ENCODE peak calls at places on chromosomes 3 and 15, in eight cellular contexts. M, R, T, D, A, Y, O and F are unnamed samples.

GRCh38 chr3:29281265-29282228 is 676 bp downstream of the RBMS3 start:
- DNase-seq in M (peak), R (no peak), T (no peak), D (no peak), A (peak), Y (no peak), O (peak), F (no peak)

GRCh38 chr15:74127954-74128784 is 2.2 kb upstream of the ISLR2 start:
- DNase-seq in M (no peak), R (peak), T (no peak), D (no peak), A (no peak), Y (no peak), O (no peak), F (no peak)

GRCh38 chr15:63597033-63597790 is at the start of gene FBXL22:
- DNase-seq in M (peak), R (no peak), T (peak), D (peak), A (no peak), Y (no peak), O (peak), F (no peak)

GRCh38 chr3:24683511-24684384 is 189.1 kb upstream of the THRB start:
- DNase-seq in M (peak), R (no peak), T (peak), D (no peak), A (peak), Y (no peak), O (peak), F (no peak)

GRCh38 chr3:125185758-125186245 is 26.7 kb downstream of the SLC12A8 start:
- DNase-seq in M (no peak), R (no peak), T (no peak), D (no peak), A (no peak), Y (no peak), O (no peak), F (no peak)

GRCh38 chr15:56272474-56272873 is 28.8 kb upstream of the RFX7 start:
- DNase-seq in M (no peak), R (no peak), T (no peak), D (no peak), A (no peak), Y (no peak), O (no peak), F (no peak)

GRCh38 chr15:39013262-39013661 is 448.6 kb upstream of the RASGRP1 start:
- DNase-seq in M (no peak), R (no peak), T (no peak), D (no peak), A (no peak), Y (no peak), O (no peak), F (no peak)

GRCh38 chr15:92343869-92344643 is 49.6 kb upstream of the ST8SIA2 start:
- DNase-seq in M (no peak), R (no peak), T (no peak), D (no peak), A (peak), Y (no peak), O (no peak), F (no peak)

GRCh38 chr3:139111392-139112229 is 66.9 kb upstream of the PRR23C start:
- DNase-seq in M (peak), R (no peak), T (peak), D (peak), A (peak), Y (peak), O (peak), F (peak)

GRCh38 chr15:50519740-50520425 is 26.6 kb downstream of the USP50 start:
- DNase-seq in M (peak), R (no peak), T (no peak), D (no peak), A (no peak), Y (no peak), O (no peak), F (no peak)

GRCh38 chr15:52735231-52736089 is 54.7 kb downstream of the ONECUT1 start:
- DNase-seq in M (peak), R (no peak), T (peak), D (no peak), A (peak), Y (no peak), O (peak), F (peak)

GRCh38 chr3:188974856-188975611 is 196.7 kb upstream of the TPRG1 start:
- DNase-seq in M (peak), R (no peak), T (no peak), D (no peak), A (no peak), Y (no peak), O (peak), F (no peak)

DNA sequence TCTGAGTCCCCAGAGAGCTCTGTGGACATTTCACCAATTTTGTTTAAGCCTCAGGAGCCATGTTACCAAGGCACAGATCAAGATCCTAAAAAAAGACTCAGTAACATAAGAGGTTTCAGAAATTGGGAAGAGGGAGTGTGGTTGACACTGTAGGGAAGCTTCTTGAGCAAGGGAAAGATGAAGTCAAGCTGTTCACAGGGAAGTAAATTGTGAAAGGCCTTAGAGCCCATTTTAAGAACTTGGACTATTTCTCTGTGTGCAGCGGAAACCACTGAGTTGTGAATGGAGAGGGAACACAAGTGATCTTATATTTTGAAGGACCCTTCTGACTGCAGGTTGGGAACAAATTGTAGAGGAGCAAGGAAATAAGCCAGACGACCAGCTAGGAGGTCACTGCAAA is 18.7 kb downstream of the BCL2A1 start:
- DNase-seq in M (no peak), R (no peak), T (no peak), D (no peak), A (no peak), Y (no peak), O (no peak), F (no peak)
- H3K27ac ChIP-seq in M (no peak), R (peak), T (no peak), D (peak), A (no peak), Y (no peak), O (no peak), F (no peak)

GRCh38 chr3:186108106-186108940 is 566 bp downstream of the ETV5 start:
- DNase-seq in M (peak), R (peak), T (no peak), D (peak), A (peak), Y (peak), O (peak), F (no peak)
- H3K27ac ChIP-seq in M (peak), R (peak), T (peak), D (peak), A (peak), Y (peak), O (peak), F (no peak)

DNA sequence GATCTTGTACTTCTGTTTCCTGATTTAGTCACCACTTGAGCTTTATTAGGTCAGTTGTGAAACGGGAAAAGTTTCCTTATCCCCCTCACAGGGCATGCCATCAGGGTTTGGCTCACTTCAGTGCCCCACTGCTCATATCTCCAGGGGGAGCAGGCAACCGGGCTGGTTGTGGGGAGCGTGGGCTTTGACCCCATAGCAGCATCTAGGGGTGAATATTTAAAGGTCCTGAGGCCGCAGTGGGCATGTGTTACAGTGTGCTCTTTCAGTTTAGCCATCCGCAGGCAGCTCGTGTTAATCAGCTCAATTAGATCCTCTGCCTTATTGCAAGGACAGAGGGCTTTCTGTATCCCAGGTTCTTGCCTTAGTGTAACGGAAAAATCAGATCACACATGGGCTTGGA is 71.9 kb downstream of the MRPL46 start:
- DNase-seq in M (no peak), R (no peak), T (no peak), D (no peak), A (no peak), Y (peak), O (no peak), F (no peak)
- H3K27ac ChIP-seq in M (no peak), R (no peak), T (peak), D (no peak), A (no peak), Y (peak), O (no peak), F (no peak)

DNA sequence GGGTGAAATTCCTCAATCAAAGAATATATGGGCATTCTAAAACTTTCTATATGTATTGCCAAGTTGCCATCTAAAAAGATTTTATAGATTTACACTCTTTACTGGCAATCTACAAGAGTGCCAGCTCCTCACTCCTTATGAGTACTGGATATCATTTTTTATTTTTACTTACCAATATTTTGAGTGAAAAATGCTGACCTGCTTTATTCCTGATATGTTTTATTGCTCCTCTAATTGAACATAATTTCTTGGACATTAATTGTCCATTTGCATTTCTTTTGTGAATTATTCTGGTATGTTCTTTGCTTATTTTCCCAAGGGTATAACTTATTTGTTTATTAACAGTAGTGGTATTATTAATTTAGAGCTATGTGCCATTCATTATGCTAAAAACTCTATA is 96.8 kb downstream of the ECT2 start:
- DNase-seq in M (no peak), R (no peak), T (no peak), D (no peak), A (no peak), Y (no peak), O (no peak), F (no peak)
- H3K27ac ChIP-seq in M (no peak), R (no peak), T (no peak), D (no peak), A (no peak), Y (no peak), O (no peak), F (no peak)

DNA sequence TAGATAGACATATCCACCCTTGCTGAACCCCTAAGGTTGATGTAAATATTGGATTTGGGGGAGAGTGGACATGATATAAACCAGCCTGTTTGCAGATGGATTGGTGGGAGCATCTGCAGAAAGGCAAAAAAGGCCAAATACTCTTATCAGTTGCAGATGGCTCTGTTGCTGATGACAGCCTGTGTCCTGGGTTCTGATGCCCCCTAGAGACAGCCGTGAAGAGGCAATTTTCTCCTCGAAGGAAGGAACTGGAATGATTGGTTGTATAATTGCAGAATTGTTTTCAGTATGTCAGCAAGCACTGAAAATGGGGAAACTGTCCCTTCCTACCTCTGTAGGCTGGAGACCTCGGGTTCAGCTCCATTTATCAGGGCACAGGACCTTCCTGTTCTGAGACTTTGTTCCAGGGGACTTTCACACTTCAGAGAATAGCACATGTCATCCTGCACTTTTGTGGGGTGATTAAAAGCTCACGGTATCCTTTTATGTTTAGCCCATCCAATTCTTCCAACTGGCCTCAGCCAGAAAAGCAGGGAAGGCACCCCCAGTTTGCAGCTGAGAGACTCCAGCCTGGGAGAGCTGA is 103.0 kb downstream of the PGPEP1L start:
- DNase-seq in M (peak), R (no peak), T (peak), D (no peak), A (no peak), Y (no peak), O (peak), F (no peak)
- H3K27ac ChIP-seq in M (no peak), R (peak), T (no peak), D (no peak), A (no peak), Y (no peak), O (peak), F (no peak)

DNA sequence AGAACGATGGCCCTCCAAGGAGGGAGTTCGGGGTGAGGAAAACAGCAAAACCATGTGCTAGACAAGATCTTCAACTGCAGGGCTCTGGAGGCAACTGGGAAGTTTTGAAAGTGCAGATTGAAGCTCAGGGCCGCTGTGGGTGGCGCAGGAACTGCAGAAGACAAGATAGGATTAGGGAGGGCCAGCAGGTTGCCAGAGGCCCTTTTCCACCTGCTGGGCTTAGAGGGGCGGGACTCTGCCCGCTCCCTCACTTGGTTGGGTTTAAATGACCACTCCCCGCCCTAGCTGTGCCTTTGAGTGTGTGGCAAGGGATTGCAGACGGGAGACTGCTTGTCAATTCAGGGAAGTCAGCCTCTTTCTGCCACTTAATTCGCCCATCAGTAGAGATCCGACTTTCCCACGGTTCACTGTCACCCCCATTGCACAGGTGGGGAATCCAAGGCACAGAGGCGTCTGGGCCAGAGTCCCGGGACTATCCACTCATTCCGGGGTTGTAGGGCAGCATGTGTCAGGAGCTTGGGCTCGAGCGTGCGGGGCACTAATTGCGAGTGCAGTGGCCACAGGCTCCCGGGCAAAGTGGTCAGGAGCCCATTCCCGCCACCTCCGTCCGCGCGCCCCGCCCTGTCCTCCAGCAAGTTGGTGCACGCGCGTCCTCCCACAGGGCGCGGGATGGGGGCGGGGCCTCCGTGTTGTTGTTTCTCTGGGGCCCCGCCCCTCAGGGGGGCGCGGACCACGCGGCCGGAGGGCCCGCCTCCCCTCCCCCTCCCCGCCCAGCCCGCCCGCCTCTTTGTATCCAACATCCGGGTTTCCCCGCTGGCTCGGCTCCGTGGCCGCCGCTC is at the start of gene ACVR2B:
- DNase-seq in M (peak), R (peak), T (peak), D (peak), A (peak), Y (peak), O (peak), F (peak)
- H3K27ac ChIP-seq in M (peak), R (peak), T (peak), D (peak), A (peak), Y (peak), O (peak), F (no peak)

DNA sequence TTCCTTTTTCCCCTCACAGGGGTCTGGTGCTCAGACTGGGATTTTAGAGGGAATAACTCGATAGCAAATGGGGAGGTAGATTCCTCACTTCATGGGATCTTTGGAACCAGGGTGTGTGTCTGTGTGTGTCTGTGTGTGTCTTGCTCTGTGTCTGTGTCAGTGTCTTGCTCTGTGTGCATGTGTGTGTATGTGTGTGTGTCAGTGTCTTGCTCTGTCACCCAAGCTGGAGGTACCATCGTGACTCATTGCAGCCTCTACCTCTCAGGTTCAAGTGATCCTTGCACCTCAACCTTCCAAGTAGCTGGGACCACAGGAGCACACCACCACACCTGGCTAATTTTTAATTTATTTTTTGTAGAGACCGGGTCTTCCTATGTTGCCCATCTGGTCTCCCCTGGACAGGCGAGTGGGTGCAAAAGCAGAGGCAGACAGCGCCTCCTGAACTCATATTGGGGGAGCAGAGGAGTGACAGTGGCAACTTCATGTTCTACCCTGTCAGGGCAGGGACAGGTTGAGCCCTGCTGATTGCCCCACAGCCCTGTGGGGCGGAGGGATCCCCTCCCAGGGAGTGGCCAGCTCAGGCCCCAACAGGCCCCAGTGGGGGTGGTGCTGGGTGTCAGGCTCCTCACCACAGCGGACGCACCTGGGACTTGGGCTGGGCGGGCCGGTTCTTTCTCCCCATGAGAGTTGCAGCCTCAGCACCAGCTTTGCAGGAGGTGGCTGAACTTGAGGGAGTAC is 10.4 kb upstream of the SEMA4B start:
- DNase-seq in M (no peak), R (peak), T (peak), D (no peak), A (no peak), Y (no peak), O (no peak), F (no peak)
- H3K27ac ChIP-seq in M (peak), R (peak), T (peak), D (no peak), A (no peak), Y (peak), O (no peak), F (no peak)

GRCh38 chr3:82633319-82633718 is 871.9 kb upstream of the GBE1 start:
- DNase-seq in M (no peak), R (no peak), T (no peak), D (no peak), A (peak), Y (no peak), O (no peak), F (no peak)

GRCh38 chr3:82629937-82630336 is 868.5 kb upstream of the GBE1 start:
- DNase-seq in M (no peak), R (no peak), T (no peak), D (no peak), A (no peak), Y (no peak), O (no peak), F (no peak)

GRCh38 chr3:82628385-82629014 is 867.1 kb upstream of the GBE1 start:
- DNase-seq in M (no peak), R (no peak), T (no peak), D (no peak), A (no peak), Y (no peak), O (no peak), F (no peak)

GRCh38 chr3:82627733-82628132 is 866.3 kb upstream of the GBE1 start:
- DNase-seq in M (no peak), R (no peak), T (no peak), D (no peak), A (no peak), Y (no peak), O (no peak), F (no peak)
- H3K27ac ChIP-seq in M (no peak), R (no peak), T (no peak), D (no peak), A (no peak), Y (no peak), O (no peak), F (no peak)

GRCh38 chr3:133414021-133414392 is 14.2 kb downstream of the BFSP2 start:
- DNase-seq in M (no peak), R (no peak), T (no peak), D (no peak), A (no peak), Y (no peak), O (no peak), F (no peak)

GRCh38 chr3:133412511-133413165 is 12.8 kb downstream of the BFSP2 start:
- DNase-seq in M (peak), R (no peak), T (no peak), D (no peak), A (no peak), Y (no peak), O (no peak), F (no peak)

GRCh38 chr3:133408961-133409360 is 9.1 kb downstream of the BFSP2 start:
- DNase-seq in M (peak), R (no peak), T (no peak), D (no peak), A (no peak), Y (no peak), O (peak), F (no peak)

GRCh38 chr3:133410191-133410892 is 10.5 kb downstream of the BFSP2 start:
- DNase-seq in M (no peak), R (no peak), T (no peak), D (no peak), A (no peak), Y (no peak), O (no peak), F (no peak)

DNA sequence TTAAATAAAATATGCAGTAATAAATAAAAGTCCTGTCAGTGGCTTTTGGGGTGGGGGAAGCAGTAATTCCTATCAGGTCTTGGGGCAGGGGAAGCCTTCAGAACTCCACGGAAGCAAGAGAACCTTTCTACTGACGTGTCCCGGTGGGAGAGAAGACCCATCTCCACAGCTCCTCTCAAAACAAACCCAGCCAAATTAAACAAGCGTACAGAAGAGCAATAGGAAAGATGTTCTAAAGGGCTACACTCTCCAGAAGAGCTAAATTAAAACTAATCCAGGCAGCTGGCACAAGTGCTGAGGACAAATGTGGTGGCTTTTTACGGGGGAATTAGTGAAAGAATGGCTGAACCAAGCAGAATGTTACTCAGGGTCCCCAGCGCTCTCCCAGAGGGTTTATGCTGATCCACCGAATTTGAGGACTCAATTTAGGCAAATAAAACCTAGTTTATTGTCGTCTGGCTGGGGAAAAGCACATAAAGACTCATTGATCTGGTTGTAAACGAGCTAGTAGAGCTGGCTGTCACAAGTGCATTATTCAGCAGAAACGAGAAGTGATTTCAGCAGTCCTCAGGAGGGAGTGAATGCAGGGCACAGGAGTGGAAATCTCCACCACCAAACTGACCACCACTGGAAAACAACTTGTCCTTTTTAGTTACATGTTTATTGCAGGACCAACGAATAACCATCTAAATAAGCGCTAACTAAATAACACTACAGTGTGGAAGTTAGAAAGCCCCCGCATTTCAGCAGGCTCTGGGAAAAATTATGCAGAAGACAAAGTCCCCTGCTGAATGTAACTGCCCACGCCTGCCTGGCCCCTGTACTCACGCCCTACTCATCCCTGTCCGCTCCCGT is 13.5 kb downstream of the BFSP2 start:
- DNase-seq in M (peak), R (no peak), T (no peak), D (no peak), A (no peak), Y (no peak), O (no peak), F (no peak)
- H3K27ac ChIP-seq in M (no peak), R (no peak), T (peak), D (peak), A (peak), Y (no peak), O (peak), F (no peak)